ENCODE peak calls at places on chromosome 3, in eight cellular contexts. One of them, this sample, is unnamed.

GRCh38 chr3:13824521-13825316 is 55.2 kb downstream of the WNT7A start:
- DNase-seq in left ventricle myocardium inferior: no peak
- DNase-seq in IMR-90: no peak
- DNase-seq in AG09319: no peak
- DNase-seq in osteocyte: no peak
- DNase-seq in AG04450: no peak
- DNase-seq in endothelial cell: no peak
- DNase-seq in dorsolateral prefrontal cortex: no peak
- DNase-seq in this sample: no peak

GRCh38 chr3:123602325-123602724 is 17.5 kb upstream of the HACD2 start:
- DNase-seq in left ventricle myocardium inferior: no peak
- DNase-seq in IMR-90: peak; percentile 94
- DNase-seq in AG09319: peak; percentile 42
- DNase-seq in osteocyte: no peak
- DNase-seq in AG04450: peak; percentile 79
- DNase-seq in endothelial cell: no peak
- DNase-seq in dorsolateral prefrontal cortex: no peak
- DNase-seq in this sample: no peak

GRCh38 chr3:172685331-172686214 is 25.3 kb downstream of the NCEH1 start:
- DNase-seq in left ventricle myocardium inferior: no peak
- DNase-seq in IMR-90: peak; percentile 50
- DNase-seq in AG09319: no peak
- DNase-seq in osteocyte: no peak
- DNase-seq in AG04450: no peak
- DNase-seq in endothelial cell: no peak
- DNase-seq in dorsolateral prefrontal cortex: no peak
- DNase-seq in this sample: no peak

GRCh38 chr3:38327335-38328009 is 19.1 kb upstream of the XYLB start:
- DNase-seq in left ventricle myocardium inferior: no peak
- DNase-seq in IMR-90: peak; percentile 56
- DNase-seq in AG09319: no peak
- DNase-seq in osteocyte: no peak
- DNase-seq in AG04450: no peak
- DNase-seq in endothelial cell: no peak
- DNase-seq in dorsolateral prefrontal cortex: no peak
- DNase-seq in this sample: no peak

GRCh38 chr3:127056281-127056680 is 73.4 kb downstream of the PLXNA1 start:
- DNase-seq in left ventricle myocardium inferior: peak; percentile 4
- DNase-seq in IMR-90: no peak
- DNase-seq in AG09319: no peak
- DNase-seq in osteocyte: no peak
- DNase-seq in AG04450: no peak
- DNase-seq in endothelial cell: no peak
- DNase-seq in dorsolateral prefrontal cortex: no peak
- DNase-seq in this sample: no peak

GRCh38 chr3:159861369-159861987 is 127.2 kb upstream of the IL12A start:
- DNase-seq in left ventricle myocardium inferior: no peak
- DNase-seq in IMR-90: no peak
- DNase-seq in AG09319: no peak
- DNase-seq in osteocyte: no peak
- DNase-seq in AG04450: no peak
- DNase-seq in endothelial cell: no peak
- DNase-seq in dorsolateral prefrontal cortex: no peak
- DNase-seq in this sample: no peak

GRCh38 chr3:132417695-132418520 is 606 bp downstream of the DNAJC13 start:
- DNase-seq in left ventricle myocardium inferior: peak; percentile 43
- DNase-seq in IMR-90: peak; percentile 58
- DNase-seq in AG09319: no peak
- DNase-seq in osteocyte: no peak
- DNase-seq in AG04450: peak; percentile 20
- DNase-seq in endothelial cell: peak; percentile 50
- DNase-seq in dorsolateral prefrontal cortex: peak; percentile 37
- DNase-seq in this sample: no peak

GRCh38 chr3:14522129-14522691 is 17.9 kb downstream of the GRIP2 start:
- DNase-seq in left ventricle myocardium inferior: peak; percentile 80
- DNase-seq in IMR-90: no peak
- DNase-seq in AG09319: no peak
- DNase-seq in osteocyte: no peak
- DNase-seq in AG04450: no peak
- DNase-seq in endothelial cell: no peak
- DNase-seq in dorsolateral prefrontal cortex: no peak
- DNase-seq in this sample: no peak

GRCh38 chr3:143433787-143434378 is 314.3 kb downstream of the CHST2 start:
- DNase-seq in left ventricle myocardium inferior: no peak
- DNase-seq in IMR-90: no peak
- DNase-seq in AG09319: no peak
- DNase-seq in osteocyte: no peak
- DNase-seq in AG04450: no peak
- DNase-seq in endothelial cell: no peak
- DNase-seq in dorsolateral prefrontal cortex: no peak
- DNase-seq in this sample: no peak

GRCh38 chr3:151135548-151136337 is 50.3 kb downstream of the MED12L start:
- DNase-seq in left ventricle myocardium inferior: no peak
- DNase-seq in IMR-90: no peak
- DNase-seq in AG09319: no peak
- DNase-seq in osteocyte: no peak
- DNase-seq in AG04450: no peak
- DNase-seq in endothelial cell: no peak
- DNase-seq in dorsolateral prefrontal cortex: no peak
- DNase-seq in this sample: no peak

GRCh38 chr3:197465996-197466549 is 89.7 kb downstream of the BDH1 start:
- DNase-seq in left ventricle myocardium inferior: no peak
- DNase-seq in IMR-90: peak; percentile 71
- DNase-seq in AG09319: no peak
- DNase-seq in osteocyte: no peak
- DNase-seq in AG04450: no peak
- DNase-seq in endothelial cell: no peak
- DNase-seq in dorsolateral prefrontal cortex: no peak
- DNase-seq in this sample: no peak

GRCh38 chr3:17557749-17558463 is 184.5 kb downstream of the TBC1D5 start:
- DNase-seq in left ventricle myocardium inferior: no peak
- DNase-seq in IMR-90: no peak
- DNase-seq in AG09319: no peak
- DNase-seq in osteocyte: no peak
- DNase-seq in AG04450: no peak
- DNase-seq in endothelial cell: no peak
- DNase-seq in dorsolateral prefrontal cortex: no peak
- DNase-seq in this sample: no peak

GRCh38 chr3:43862470-43862869 is 171.7 kb downstream of the ABHD5 start:
- DNase-seq in left ventricle myocardium inferior: no peak
- DNase-seq in IMR-90: no peak
- DNase-seq in AG09319: no peak
- DNase-seq in osteocyte: no peak
- DNase-seq in AG04450: no peak
- DNase-seq in endothelial cell: no peak
- DNase-seq in dorsolateral prefrontal cortex: no peak
- DNase-seq in this sample: no peak

GRCh38 chr3:96622878-96623277 is 191.5 kb upstream of the EPHA6 start:
- DNase-seq in left ventricle myocardium inferior: no peak
- DNase-seq in IMR-90: no peak
- DNase-seq in AG09319: no peak
- DNase-seq in osteocyte: no peak
- DNase-seq in AG04450: no peak
- DNase-seq in endothelial cell: no peak
- DNase-seq in dorsolateral prefrontal cortex: no peak
- DNase-seq in this sample: no peak

GRCh38 chr3:24583004-24583403 is 88.4 kb upstream of the THRB start:
- DNase-seq in left ventricle myocardium inferior: no peak
- DNase-seq in IMR-90: no peak
- DNase-seq in AG09319: no peak
- DNase-seq in osteocyte: no peak
- DNase-seq in AG04450: no peak
- DNase-seq in endothelial cell: no peak
- DNase-seq in dorsolateral prefrontal cortex: no peak
- DNase-seq in this sample: no peak
- TF ChIP-seq CTCF in left ventricle myocardium inferior: peak; percentile 60
- TF ChIP-seq CTCF in IMR-90: no peak
- TF ChIP-seq CTCF in AG09319: peak; percentile 43
- TF ChIP-seq CTCF in osteocyte: peak; percentile 46
- TF ChIP-seq CTCF in AG04450: no peak
- TF ChIP-seq CTCF in endothelial cell: no peak
- TF ChIP-seq CTCF in dorsolateral prefrontal cortex: no peak
- TF ChIP-seq CTCF in this sample: no peak

GRCh38 chr3:65168547-65168946 is 480.7 kb upstream of the ADAMTS9 start:
- DNase-seq in left ventricle myocardium inferior: no peak
- DNase-seq in IMR-90: no peak
- DNase-seq in AG09319: no peak
- DNase-seq in osteocyte: no peak
- DNase-seq in AG04450: no peak
- DNase-seq in endothelial cell: no peak
- DNase-seq in dorsolateral prefrontal cortex: no peak
- DNase-seq in this sample: no peak
- TF ChIP-seq CTCF in left ventricle myocardium inferior: no peak
- TF ChIP-seq CTCF in IMR-90: no peak
- TF ChIP-seq CTCF in AG09319: no peak
- TF ChIP-seq CTCF in osteocyte: no peak
- TF ChIP-seq CTCF in AG04450: no peak
- TF ChIP-seq CTCF in endothelial cell: no peak
- TF ChIP-seq CTCF in dorsolateral prefrontal cortex: no peak
- TF ChIP-seq CTCF in this sample: no peak

GRCh38 chr3:46408853-46409252 is 1.8 kb downstream of the CCRL2 start:
- DNase-seq in left ventricle myocardium inferior: no peak
- DNase-seq in IMR-90: no peak
- DNase-seq in AG09319: no peak
- DNase-seq in osteocyte: no peak
- DNase-seq in AG04450: no peak
- DNase-seq in endothelial cell: no peak
- DNase-seq in dorsolateral prefrontal cortex: no peak
- DNase-seq in this sample: no peak

GRCh38 chr3:46409735-46410489 is 2.9 kb downstream of the CCRL2 start:
- DNase-seq in left ventricle myocardium inferior: no peak
- DNase-seq in IMR-90: no peak
- DNase-seq in AG09319: no peak
- DNase-seq in osteocyte: no peak
- DNase-seq in AG04450: no peak
- DNase-seq in endothelial cell: no peak
- DNase-seq in dorsolateral prefrontal cortex: peak; percentile 34
- DNase-seq in this sample: no peak

GRCh38 chr3:46412786-46413298 is 5.8 kb downstream of the CCRL2 start:
- DNase-seq in left ventricle myocardium inferior: no peak
- DNase-seq in IMR-90: peak; percentile 16
- DNase-seq in AG09319: no peak
- DNase-seq in osteocyte: no peak
- DNase-seq in AG04450: no peak
- DNase-seq in endothelial cell: no peak
- DNase-seq in dorsolateral prefrontal cortex: no peak
- DNase-seq in this sample: no peak

GRCh38 chr3:46410669-46411068 is 3.6 kb downstream of the CCRL2 start:
- DNase-seq in left ventricle myocardium inferior: no peak
- DNase-seq in IMR-90: no peak
- DNase-seq in AG09319: no peak
- DNase-seq in osteocyte: no peak
- DNase-seq in AG04450: no peak
- DNase-seq in endothelial cell: no peak
- DNase-seq in dorsolateral prefrontal cortex: no peak
- DNase-seq in this sample: no peak

DNA sequence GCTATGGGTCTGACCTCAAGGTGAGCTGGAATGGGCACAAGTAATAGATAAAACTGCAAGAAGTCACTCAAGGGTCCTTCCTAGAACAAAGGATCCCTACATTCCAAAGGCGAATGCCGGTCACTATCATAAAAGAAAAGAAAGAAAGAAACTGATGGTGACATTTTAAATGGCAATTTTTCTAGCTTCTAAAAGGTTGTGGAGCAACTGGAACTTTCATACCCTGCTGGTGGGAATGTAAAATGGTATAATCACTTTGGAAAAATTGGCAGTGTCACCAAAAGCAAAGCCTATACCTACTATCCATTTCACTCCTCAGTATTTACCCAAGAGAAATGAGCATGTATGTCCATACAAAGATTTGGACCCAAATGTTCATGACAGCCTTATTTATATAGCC is 4.2 kb downstream of the CCRL2 start:
- DNase-seq in left ventricle myocardium inferior: no peak
- DNase-seq in IMR-90: no peak
- DNase-seq in AG09319: no peak
- DNase-seq in osteocyte: no peak
- DNase-seq in AG04450: no peak
- DNase-seq in endothelial cell: no peak
- DNase-seq in dorsolateral prefrontal cortex: no peak
- DNase-seq in this sample: no peak
- TF ChIP-seq CTCF in left ventricle myocardium inferior: no peak
- TF ChIP-seq CTCF in IMR-90: no peak
- TF ChIP-seq CTCF in AG09319: no peak
- TF ChIP-seq CTCF in osteocyte: no peak
- TF ChIP-seq CTCF in AG04450: no peak
- TF ChIP-seq CTCF in endothelial cell: peak; percentile 34
- TF ChIP-seq CTCF in dorsolateral prefrontal cortex: no peak
- TF ChIP-seq CTCF in this sample: no peak

GRCh38 chr3:72232777-72233176 is 447.8 kb upstream of the PROK2 start:
- DNase-seq in left ventricle myocardium inferior: no peak
- DNase-seq in IMR-90: no peak
- DNase-seq in AG09319: no peak
- DNase-seq in osteocyte: no peak
- DNase-seq in AG04450: no peak
- DNase-seq in endothelial cell: no peak
- DNase-seq in dorsolateral prefrontal cortex: no peak
- DNase-seq in this sample: no peak
- TF ChIP-seq CTCF in left ventricle myocardium inferior: no peak
- TF ChIP-seq CTCF in IMR-90: no peak
- TF ChIP-seq CTCF in AG09319: no peak
- TF ChIP-seq CTCF in osteocyte: no peak
- TF ChIP-seq CTCF in AG04450: no peak
- TF ChIP-seq CTCF in endothelial cell: no peak
- TF ChIP-seq CTCF in dorsolateral prefrontal cortex: no peak
- TF ChIP-seq CTCF in this sample: no peak